ENCODE peak calls at places on chromosomes 3 and 15, in ten cellular contexts. S is right atrium auricular region; L is heart left ventricle; J is spleen; B is colonic mucosa; A is uterus; F is A673; V is tibial nerve; G is naive thymus-derived CD4-positive, alpha-beta T cell; H is transverse colon. C is an unnamed sample. For H3K4me1, the result is how much of the 10 kb centered on the place peaks cover.

GRCh38 chr3:29282431-29283296 is 1.8 kb downstream of the RBMS3 start:
- DNase-seq in F (peak), B (no peak), A (no peak), H (no peak), L (no peak), J (no peak), S (no peak), G (no peak), V (no peak), C (no peak)

GRCh38 chr15:62853114-62853832 is 189.3 kb upstream of the TPM1 start:
- DNase-seq in S (no peak), B (no peak), A (no peak), H (no peak), G (no peak), J (no peak), L (no peak), V (no peak), F (no peak), C (no peak)

GRCh38 chr15:73293773-73294172 is 75.0 kb downstream of the HCN4 start:
- DNase-seq in A (no peak), H (no peak), J (no peak), F (no peak), L (no peak), V (no peak), B (no peak), S (no peak), G (no peak), C (no peak)

GRCh38 chr15:69265347-69265955 is 33.3 kb upstream of the PAQR5 start:
- DNase-seq in H (no peak), F (peak), J (no peak), G (peak), V (no peak), S (no peak), B (no peak), A (no peak), L (no peak), C (no peak)

GRCh38 chr15:87477759-87478687 is 778.5 kb downstream of the NTRK3 start:
- DNase-seq in S (peak), J (no peak), G (no peak), A (peak), V (peak), L (peak), F (peak), H (no peak), B (no peak), C (no peak)

GRCh38 chr3:58560771-58561311 is 16.4 kb downstream of the FAM107A start:
- DNase-seq in J (no peak), V (no peak), H (no peak), S (peak), A (no peak), G (no peak), B (no peak), L (no peak), F (peak), C (no peak)

GRCh38 chr15:55846108-55846707 is 103.3 kb upstream of the PRTG start:
- DNase-seq in A (peak), H (peak), J (no peak), G (peak), B (peak), F (peak), L (no peak), S (no peak), V (no peak), C (no peak)

GRCh38 chr3:194633349-194634004 is at the start of gene TMEM44:
- DNase-seq in F (peak), H (peak), J (peak), S (peak), A (peak), V (no peak), L (peak), B (peak), G (peak), C (peak)

GRCh38 chr3:156605686-156606605 is 51.0 kb upstream of the SSR3 start:
- DNase-seq in V (no peak), S (peak), G (no peak), H (peak), J (peak), A (peak), L (peak), F (peak), B (peak), C (no peak)
- H3K4me3 ChIP-seq in V (peak), S (peak), G (peak), H (peak), J (no peak), A (peak), L (peak), F (peak), B (peak), C (peak)

GRCh38 chr3:64145438-64145837 is 79.8 kb downstream of the PRICKLE2 start:
- DNase-seq in V (no peak), F (no peak), A (no peak), H (no peak), G (no peak), S (no peak), L (no peak), B (no peak), J (no peak), C (no peak)

GRCh38 chr3:64140651-64141050 is 84.6 kb downstream of the PRICKLE2 start:
- DNase-seq in F (no peak), J (no peak), G (no peak), S (no peak), H (no peak), B (no peak), V (no peak), L (no peak), A (no peak), C (no peak)

GRCh38 chr3:64144241-64144900 is 80.9 kb downstream of the PRICKLE2 start:
- DNase-seq in A (no peak), V (no peak), H (no peak), L (no peak), J (no peak), B (no peak), S (no peak), F (no peak), G (no peak), C (no peak)

GRCh38 chr3:64141476-64141875 is 83.8 kb downstream of the PRICKLE2 start:
- DNase-seq in S (no peak), J (no peak), V (no peak), L (no peak), H (no peak), G (no peak), A (no peak), F (no peak), B (no peak), C (no peak)

GRCh38 chr3:64143399-64144130 is 81.7 kb downstream of the PRICKLE2 start:
- DNase-seq in H (no peak), B (no peak), S (no peak), G (no peak), V (no peak), L (no peak), A (no peak), F (peak), J (no peak), C (no peak)
- H3K27ac ChIP-seq in H (no peak), B (no peak), S (peak), G (no peak), V (peak), L (no peak), A (peak), F (no peak), J (no peak), C (no peak)

DNA sequence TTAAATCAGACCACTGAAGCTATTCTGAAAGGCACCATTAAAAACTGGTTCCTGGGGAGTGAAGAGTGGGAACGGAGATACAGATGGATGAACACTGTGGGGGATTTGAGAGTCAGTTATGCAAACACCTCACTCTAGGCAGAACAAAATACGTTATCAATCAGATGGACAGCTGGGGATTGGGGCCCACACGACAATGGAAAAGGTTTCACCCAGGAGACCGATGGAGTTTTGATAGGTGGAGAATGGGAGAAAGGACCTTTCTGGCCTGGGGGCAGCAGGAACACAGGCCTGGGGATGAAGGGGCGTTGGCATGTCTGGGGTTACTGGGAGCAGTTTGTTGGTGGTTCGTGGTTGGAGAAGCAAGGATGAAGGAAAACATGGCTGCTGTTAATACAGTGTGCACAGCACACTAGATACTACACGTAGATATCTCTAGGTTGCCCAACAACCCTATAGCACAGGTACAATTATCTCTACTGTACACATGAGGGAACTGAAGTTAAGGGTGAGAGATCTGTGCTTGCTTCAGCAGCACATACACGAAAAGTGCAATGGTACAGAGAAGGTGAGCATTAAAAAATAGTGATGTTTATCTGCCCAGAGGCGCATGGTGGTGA is 16.5 kb downstream of the ST6GAL1 start:
- DNase-seq in J (no peak), L (no peak), S (no peak), F (no peak), G (no peak), H (no peak), B (no peak), V (no peak), A (no peak), C (no peak)
- H3K4me1 ChIP-seq in J (half or more), L (under half), S (under half), F (under half), G (under half), H (under half), B (under half), V (under half), A (under half), C (under half)

DNA sequence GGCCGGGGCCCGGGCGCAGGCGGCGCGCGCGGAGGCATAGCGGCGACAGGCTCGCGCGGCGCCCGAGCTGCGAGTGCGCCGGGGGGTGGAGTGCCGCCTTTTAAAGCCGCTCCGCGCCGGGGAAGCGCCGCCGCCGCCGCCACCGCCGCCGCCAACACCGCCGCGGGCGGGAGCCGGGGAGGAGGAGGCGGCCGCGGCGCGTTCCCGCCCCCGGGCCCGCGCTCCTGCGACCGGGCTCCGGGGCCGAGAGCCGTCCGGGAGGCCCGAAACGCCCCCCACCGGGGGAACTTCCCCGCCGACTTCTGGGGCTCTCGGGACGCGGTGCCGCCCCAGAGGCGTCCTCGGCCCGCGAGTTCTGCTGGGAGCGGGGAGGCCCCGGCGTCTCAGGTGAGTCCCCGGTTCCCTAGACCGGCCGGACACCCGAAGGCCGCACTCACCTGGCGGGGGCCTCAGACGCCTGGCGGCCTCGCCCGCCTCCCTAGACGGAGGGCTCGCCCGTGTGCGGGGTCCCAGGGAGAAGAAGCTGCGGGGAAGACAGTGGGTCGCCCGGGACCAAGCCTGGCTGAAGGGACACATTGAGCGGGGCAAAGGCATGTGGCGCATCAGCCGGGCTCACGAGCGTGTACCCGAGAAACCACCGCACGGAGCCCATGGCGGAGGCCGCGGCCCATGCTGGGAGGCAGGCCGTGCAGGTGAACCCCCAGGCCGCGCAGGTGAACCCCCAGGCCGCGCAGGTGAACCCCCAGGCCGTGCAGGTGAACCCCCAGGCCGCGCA is at the start of gene PCSK6:
- DNase-seq in H (peak), F (peak), J (peak), V (no peak), A (no peak), L (peak), S (peak), G (no peak), B (peak), C (no peak)
- H3K4me3 ChIP-seq in H (peak), F (peak), J (peak), V (peak), A (no peak), L (peak), S (peak), G (no peak), B (peak), C (no peak)

GRCh38 chr3:151971194-151971771 is 97.8 kb downstream of the SUCNR1 start:
- DNase-seq in S (no peak), V (no peak), A (no peak), G (no peak), J (no peak), L (no peak), H (peak), F (no peak), B (peak), C (no peak)
- H3K27ac ChIP-seq in S (no peak), V (no peak), A (no peak), G (no peak), J (no peak), L (no peak), H (peak), F (no peak), B (peak), C (no peak)

GRCh38 chr3:63870606-63871005 is 6.9 kb downstream of the ATXN7 start:
- DNase-seq in F (no peak), G (no peak), H (no peak), J (no peak), B (no peak), A (no peak), S (no peak), L (no peak), V (no peak), C (no peak)

GRCh38 chr3:63864008-63864871 is 573 bp downstream of the ATXN7 start:
- DNase-seq in G (peak), B (peak), A (peak), J (peak), V (no peak), H (peak), L (peak), F (peak), S (no peak), C (peak)

GRCh38 chr3:63869929-63870328 is 6.3 kb downstream of the ATXN7 start:
- DNase-seq in J (no peak), H (no peak), L (no peak), F (no peak), G (no peak), S (no peak), V (no peak), A (no peak), B (no peak), C (no peak)

GRCh38 chr3:63863150-63864007 is at the start of the genes ATXN7 and THOC7:
- DNase-seq in B (peak), J (peak), V (peak), A (peak), H (peak), L (peak), S (peak), G (peak), F (peak), C (peak)

GRCh38 chr3:63867225-63867624 is 3.6 kb downstream of the ATXN7 start:
- DNase-seq in H (no peak), A (no peak), V (no peak), G (no peak), F (no peak), J (no peak), S (no peak), B (no peak), L (no peak), C (no peak)
- H3K4me1 ChIP-seq in H (under half), A (under half), V (under half), G (under half), F (under half), J (half or more), S (under half), B (under half), L (under half), C (under half)

DNA sequence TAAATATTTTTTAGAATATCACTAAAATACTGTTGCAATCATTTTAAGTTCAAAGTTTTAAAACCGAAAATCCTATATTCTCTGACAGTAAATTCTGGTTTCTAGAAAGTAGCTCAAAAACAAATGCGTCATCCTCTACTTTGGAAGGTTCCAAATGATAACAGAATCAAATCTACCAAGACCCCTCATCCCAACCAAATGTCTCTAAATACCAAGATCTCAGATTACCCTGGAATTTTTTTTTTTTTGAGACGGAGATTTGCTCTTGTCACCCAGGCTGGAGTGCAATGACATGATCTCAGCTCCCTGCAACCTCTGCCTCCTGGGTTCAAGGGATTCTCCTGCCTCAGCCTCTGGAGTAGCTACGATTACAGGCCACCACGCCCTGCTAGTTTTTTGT is 16.8 kb downstream of the TBL1XR1 start:
- DNase-seq in L (no peak), B (no peak), S (no peak), H (no peak), G (no peak), J (no peak), F (no peak), A (no peak), V (no peak), C (no peak)
- H3K4me3 ChIP-seq in L (no peak), B (no peak), S (no peak), H (no peak), G (no peak), J (no peak), F (no peak), A (no peak), V (no peak), C (no peak)

DNA sequence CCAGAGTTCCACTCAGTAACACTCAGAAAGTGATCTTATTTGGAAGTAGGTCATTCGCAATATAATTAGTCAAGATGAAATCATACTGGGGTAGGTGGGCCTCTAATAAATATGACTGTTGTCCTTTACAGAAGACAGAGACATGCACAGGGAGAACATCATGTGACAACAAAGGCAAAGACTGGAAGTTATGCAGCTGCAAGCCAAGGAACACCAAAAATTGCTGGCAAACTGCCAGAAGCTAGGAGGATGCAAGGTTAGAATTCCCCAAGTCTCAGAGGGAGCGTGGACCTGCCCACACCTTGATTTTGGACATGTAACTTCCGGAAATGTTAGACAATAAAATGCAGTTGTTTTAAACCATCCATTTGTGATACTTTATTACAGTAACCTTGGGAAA is 471.5 kb upstream of the AGTR1 start:
- DNase-seq in B (no peak), S (no peak), V (no peak), G (no peak), J (no peak), H (no peak), A (no peak), F (no peak), L (no peak), C (no peak)
- H3K27ac ChIP-seq in B (no peak), S (no peak), V (no peak), G (no peak), J (no peak), H (no peak), A (no peak), F (no peak), L (no peak), C (no peak)